ENCODE peak calls at places on chromosome 14, in six cellular contexts. C is IMR-90, O is spleen, H is gastrocnemius medialis, J is esophagus squamous epithelium, G is body of pancreas. V is an unnamed sample.

GRCh38 chr14:26765768-26766550 is 168.1 kb upstream of the NOVA1 start:
- DNase-seq in G (peak; percentile 33), J (no peak), C (peak; percentile 69), O (no peak), H (peak; percentile 41), V (peak; percentile 12)

GRCh38 chr14:62031504-62031903 is 269.3 kb downstream of the SNAPC1 start:
- DNase-seq in H (no peak), O (no peak), C (no peak), G (no peak), J (no peak), V (no peak)

GRCh38 chr14:71852201-71852600 is 80.0 kb upstream of the RGS6 start:
- DNase-seq in G (no peak), J (no peak), H (no peak), C (no peak), O (no peak), V (no peak)

GRCh38 chr14:34227834-34228662 is 234.0 kb downstream of the SPTSSA start:
- DNase-seq in C (peak; percentile 44), O (no peak), H (peak; percentile 49), J (no peak), G (peak; percentile 70), V (peak; percentile 85)

GRCh38 chr14:57823015-57823660 is 42.8 kb downstream of the SLC35F4 start:
- DNase-seq in H (no peak), J (no peak), G (no peak), O (no peak), C (no peak), V (no peak)

GRCh38 chr14:103849151-103850013 is 2.0 kb upstream of the PPP1R13B start:
- DNase-seq in H (no peak), G (no peak), O (peak; percentile 67), C (no peak), J (no peak), V (no peak)

GRCh38 chr14:96167224-96168148 is 37.2 kb upstream of the BDKRB2 start:
- DNase-seq in O (peak; percentile 8), H (no peak), G (no peak), C (peak; percentile 95), J (no peak), V (peak; percentile 75)

GRCh38 chr14:37695836-37696235 is 100.4 kb downstream of the TTC6 start:
- DNase-seq in O (no peak), G (no peak), H (no peak), J (no peak), C (peak; percentile 48), V (no peak)

GRCh38 chr14:97796511-97796910 is 999.3 kb downstream of the VRK1 start:
- DNase-seq in J (no peak), O (no peak), G (no peak), C (no peak), H (no peak), V (no peak)

GRCh38 chr14:63203618-63204406 is 431 bp upstream of the RHOJ start:
- DNase-seq in G (peak; percentile 67), C (peak; percentile 99), O (peak; percentile 74), H (peak; percentile 65), J (peak; percentile 7), V (peak; percentile 90)

GRCh38 chr14:24430143-24430681 is 458 bp downstream of the KHNYN start:
- DNase-seq in C (peak; percentile 66), J (no peak), G (peak; percentile 75), O (peak; percentile 95), H (peak; percentile 57), V (peak; percentile 90)

GRCh38 chr14:81221579-81222102 is 882 bp upstream of the GTF2A1 start:
- DNase-seq in C (peak; percentile 5), J (no peak), G (peak; percentile 26), H (no peak), O (no peak), V (peak; percentile 13)

GRCh38 chr14:74973003-74973614 is 17.7 kb upstream of the PGF start:
- DNase-seq in C (peak; percentile 44), H (peak; percentile 60), J (no peak), O (peak; percentile 86), G (no peak), V (no peak)

GRCh38 chr14:102255401-102256190 is 49.4 kb downstream of the MOK start:
- DNase-seq in C (peak; percentile 88), J (no peak), G (no peak), H (no peak), O (no peak), V (no peak)

DNA sequence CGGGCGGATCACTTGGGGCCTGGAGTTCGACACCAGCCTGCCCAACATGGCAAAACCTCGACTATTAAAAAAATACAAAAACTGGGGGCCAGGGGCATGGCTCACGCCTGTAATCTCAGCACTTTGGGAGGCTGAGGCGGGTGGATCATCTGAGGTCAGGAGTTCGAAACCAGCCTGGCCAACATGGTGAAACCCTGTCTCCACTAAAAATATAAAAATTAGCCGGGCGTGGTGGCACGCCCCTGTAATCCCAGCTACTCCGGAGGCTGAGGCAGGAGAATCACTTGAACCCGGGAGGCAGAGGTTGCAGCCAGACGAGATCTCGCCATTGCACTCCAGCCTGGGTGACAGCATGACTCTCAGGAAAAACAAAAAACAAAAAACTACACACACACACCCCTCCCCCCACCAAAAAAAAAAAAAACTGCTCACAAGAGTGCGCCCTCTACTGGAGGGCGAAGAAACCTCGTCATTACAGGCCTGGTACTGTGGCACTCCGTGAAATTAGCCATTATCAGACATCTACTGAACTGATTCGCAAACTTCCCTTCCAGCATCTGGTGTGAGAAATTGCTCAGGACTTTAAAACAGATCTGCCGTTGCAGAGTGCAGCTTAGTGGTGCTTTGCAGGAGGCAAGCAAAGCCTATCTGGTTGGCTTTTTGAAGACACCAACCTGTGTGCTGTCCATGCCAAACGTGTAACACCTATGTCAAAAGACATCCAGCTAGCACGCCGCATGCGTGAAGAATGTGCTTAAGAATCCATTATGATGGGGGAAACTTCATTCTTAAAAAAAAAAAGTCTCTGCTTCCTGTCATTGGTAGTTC is 7.7 kb downstream of the PPP1R3E start:
- DNase-seq in C (peak; percentile 51), H (no peak), J (no peak), O (no peak), G (peak; percentile 54), V (peak; percentile 76)
- H3K27me3 ChIP-seq in C (peaks cover 3% of the 10 kb centered on the region), H (no peaks in the 10 kb centered on the region), J (no peaks in the 10 kb centered on the region), O (no peaks in the 10 kb centered on the region), G (no peaks in the 10 kb centered on the region), V (peaks cover 3% of the 10 kb centered on the region)

GRCh38 chr14:105487449-105487985 is 831 bp downstream of the CRIP1 start:
- DNase-seq in H (no peak), J (no peak), C (no peak), O (peak; percentile 95), G (peak; percentile 45), V (no peak)
- H3K4me1 ChIP-seq in H (peaks cover 45% of the 10 kb centered on the region), J (peaks cover 91% of the 10 kb centered on the region), C (peaks cover 2% of the 10 kb centered on the region), O (peaks cover 91% of the 10 kb centered on the region), G (peaks cover 76% of the 10 kb centered on the region), V (peaks cover 15% of the 10 kb centered on the region)

GRCh38 chr14:85280074-85280473 is 249.9 kb upstream of the FLRT2 start:
- DNase-seq in G (no peak), O (no peak), H (no peak), C (peak; percentile 3), J (no peak), V (no peak)

GRCh38 chr14:85273099-85273677 is 256.8 kb upstream of the FLRT2 start:
- DNase-seq in J (no peak), C (no peak), G (no peak), H (no peak), O (no peak), V (no peak)

GRCh38 chr14:85279407-85279806 is 250.5 kb upstream of the FLRT2 start:
- DNase-seq in J (no peak), H (no peak), C (no peak), G (no peak), O (no peak), V (no peak)

GRCh38 chr14:85273952-85274351 is 256.0 kb upstream of the FLRT2 start:
- DNase-seq in O (no peak), C (no peak), G (no peak), H (no peak), J (no peak), V (no peak)

GRCh38 chr14:85276829-85277228 is 253.1 kb upstream of the FLRT2 start:
- DNase-seq in J (no peak), O (no peak), H (no peak), G (no peak), C (no peak), V (no peak)
- TF ChIP-seq CTCF in J (no peak), O (no peak), H (no peak), G (no peak), C (no peak), V (no peak)

DNA sequence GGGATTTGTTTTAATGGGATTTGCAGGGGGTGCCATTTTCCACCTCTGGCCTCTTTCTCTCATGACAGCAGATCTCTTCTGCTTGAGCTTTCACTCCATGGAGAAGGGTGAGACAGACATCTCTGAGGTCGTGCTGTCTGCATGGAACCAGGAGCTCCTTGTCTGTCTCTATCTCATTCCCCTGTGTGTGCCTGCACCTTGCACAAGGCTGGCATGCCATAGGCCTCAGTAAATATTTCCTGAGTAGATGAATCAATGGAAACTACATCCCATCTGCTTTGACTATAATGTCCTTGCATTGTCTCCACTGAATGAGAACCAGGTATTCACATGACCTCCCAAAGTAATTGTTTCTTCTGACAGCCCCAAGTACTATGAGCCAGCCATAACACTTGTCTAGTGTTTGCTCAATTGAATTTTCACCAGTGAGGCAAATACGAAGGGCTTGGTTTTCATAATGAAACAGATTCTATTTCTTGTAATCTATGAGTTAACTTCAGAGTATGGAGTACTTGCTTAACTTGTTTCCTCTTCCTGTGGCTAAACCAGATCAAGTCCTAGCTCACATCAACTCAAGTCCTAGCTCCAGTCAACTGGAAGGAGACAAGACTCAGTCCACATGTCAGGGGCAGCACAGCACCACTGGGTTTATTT is 32.3 kb downstream of the KCNK13 start:
- DNase-seq in G (no peak), O (no peak), J (no peak), H (no peak), C (no peak), V (no peak)
- H3K27me3 ChIP-seq in G (no peaks in the 10 kb centered on the region), O (no peaks in the 10 kb centered on the region), J (no peaks in the 10 kb centered on the region), H (no peaks in the 10 kb centered on the region), C (peaks cover 14% of the 10 kb centered on the region), V (no peaks in the 10 kb centered on the region)

GRCh38 chr14:90553921-90554336 is 157.1 kb downstream of the CALM1 start:
- DNase-seq in O (no peak), H (no peak), J (no peak), G (no peak), C (no peak), V (no peak)
- H3K4me1 ChIP-seq in O (no peaks in the 10 kb centered on the region), H (no peaks in the 10 kb centered on the region), J (peaks cover 39% of the 10 kb centered on the region), G (no peaks in the 10 kb centered on the region), C (peaks cover 5% of the 10 kb centered on the region), V (peaks cover 15% of the 10 kb centered on the region)

GRCh38 chr14:54814076-54814475 is 88.5 kb downstream of the GCH1 start:
- DNase-seq in H (no peak), G (no peak), O (no peak), J (no peak), C (no peak), V (no peak)
- TF ChIP-seq CTCF in H (no peak), G (no peak), O (no peak), J (no peak), C (no peak), V (no peak)

DNA sequence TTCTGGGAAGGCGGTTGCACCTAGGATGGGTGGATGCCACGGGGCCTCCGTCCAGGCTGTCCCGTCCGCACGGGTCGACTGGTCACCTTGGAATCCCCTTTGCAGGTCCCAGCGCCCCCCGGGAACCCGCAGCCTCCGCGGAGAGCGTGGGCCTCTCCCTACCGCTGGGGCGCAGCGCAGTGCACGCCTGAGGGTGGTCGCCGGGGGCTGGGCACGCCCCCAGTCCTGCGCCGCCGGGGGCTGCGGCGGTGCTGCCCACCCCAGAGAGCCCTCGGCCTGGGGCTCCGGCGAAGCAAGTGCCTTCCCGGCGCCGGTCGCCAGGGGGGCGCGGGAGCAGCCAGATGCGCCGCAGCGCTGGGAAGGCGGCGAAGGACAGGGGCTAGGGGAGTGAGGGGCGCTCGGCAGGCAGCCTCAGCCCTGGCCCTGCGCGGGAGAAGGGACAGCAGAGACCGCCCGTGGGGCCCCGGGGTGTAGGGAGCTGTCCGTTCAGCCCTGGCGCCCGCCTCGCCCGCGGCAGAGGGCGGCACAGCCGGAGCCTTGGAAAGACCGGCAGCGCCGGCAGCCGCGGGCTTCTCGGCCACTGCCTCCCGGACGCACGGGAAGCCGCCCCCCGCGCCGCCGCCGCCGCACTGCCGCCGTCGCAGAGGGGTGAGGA is 527 bp downstream of the ZDHHC22 start:
- DNase-seq in C (peak; percentile 18), G (no peak), J (no peak), H (no peak), O (peak; percentile 72), V (peak; percentile 57)
- H3K27me3 ChIP-seq in C (peaks cover 75% of the 10 kb centered on the region), G (peaks cover 33% of the 10 kb centered on the region), J (peaks cover 11% of the 10 kb centered on the region), H (peaks cover 58% of the 10 kb centered on the region), O (peaks cover 3% of the 10 kb centered on the region), V (peaks cover 94% of the 10 kb centered on the region)